ENCODE peak calls at places on chromosomes 1 and 21, in five cellular contexts. One of them, this sample, is unnamed.

GRCh38 chr1:2098839-2099785 is 48.9 kb downstream of the PRKCZ start:
- DNase-seq in AG04450: no peak
- DNase-seq in astrocyte of the spinal cord: no peak
- DNase-seq in colonic mucosa: no peak
- DNase-seq in activated gamma-delta T cell treated with anti-CD3 and anti-CD28 coated beads, Interleukin-2, amount 50 U/mL, for 16 hours: no peak
- DNase-seq in this sample: no peak

GRCh38 chr1:10911274-10912166 is 100.9 kb upstream of the TARDBP start:
- DNase-seq in AG04450: no peak
- DNase-seq in astrocyte of the spinal cord: no peak
- DNase-seq in colonic mucosa: no peak
- DNase-seq in activated gamma-delta T cell treated with anti-CD3 and anti-CD28 coated beads, Interleukin-2, amount 50 U/mL, for 16 hours: no peak
- DNase-seq in this sample: no peak

GRCh38 chr1:7922301-7922700 is 18.3 kb downstream of the TNFRSF9 start:
- DNase-seq in AG04450: no peak
- DNase-seq in astrocyte of the spinal cord: peak
- DNase-seq in colonic mucosa: no peak
- DNase-seq in activated gamma-delta T cell treated with anti-CD3 and anti-CD28 coated beads, Interleukin-2, amount 50 U/mL, for 16 hours: no peak
- DNase-seq in this sample: no peak

GRCh38 chr1:41783189-41783639 is 135.5 kb downstream of the HIVEP3 start:
- DNase-seq in AG04450: peak
- DNase-seq in astrocyte of the spinal cord: peak
- DNase-seq in colonic mucosa: no peak
- DNase-seq in activated gamma-delta T cell treated with anti-CD3 and anti-CD28 coated beads, Interleukin-2, amount 50 U/mL, for 16 hours: no peak
- DNase-seq in this sample: no peak

GRCh38 chr21:33835920-33836319 is 79.7 kb downstream of the ATP5PO start:
- DNase-seq in AG04450: no peak
- DNase-seq in astrocyte of the spinal cord: no peak
- DNase-seq in colonic mucosa: no peak
- DNase-seq in activated gamma-delta T cell treated with anti-CD3 and anti-CD28 coated beads, Interleukin-2, amount 50 U/mL, for 16 hours: no peak
- DNase-seq in this sample: no peak

GRCh38 chr1:2803086-2803930 is 1.8 kb upstream of the TTC34 start:
- DNase-seq in AG04450: no peak
- DNase-seq in astrocyte of the spinal cord: no peak
- DNase-seq in colonic mucosa: no peak
- DNase-seq in activated gamma-delta T cell treated with anti-CD3 and anti-CD28 coated beads, Interleukin-2, amount 50 U/mL, for 16 hours: no peak
- DNase-seq in this sample: no peak

GRCh38 chr1:6580588-6581270 is 935 bp downstream of the ZBTB48 start:
- DNase-seq in AG04450: no peak
- DNase-seq in astrocyte of the spinal cord: no peak
- DNase-seq in colonic mucosa: peak
- DNase-seq in activated gamma-delta T cell treated with anti-CD3 and anti-CD28 coated beads, Interleukin-2, amount 50 U/mL, for 16 hours: no peak
- DNase-seq in this sample: no peak

GRCh38 chr1:187848321-187848720 is 1019.6 kb downstream of the PLA2G4A start:
- DNase-seq in AG04450: no peak
- DNase-seq in astrocyte of the spinal cord: no peak
- DNase-seq in colonic mucosa: no peak
- DNase-seq in activated gamma-delta T cell treated with anti-CD3 and anti-CD28 coated beads, Interleukin-2, amount 50 U/mL, for 16 hours: no peak
- DNase-seq in this sample: no peak

GRCh38 chr21:26422138-26422537 is 150.9 kb downstream of the CYYR1 start:
- DNase-seq in AG04450: no peak
- DNase-seq in astrocyte of the spinal cord: no peak
- DNase-seq in colonic mucosa: no peak
- DNase-seq in activated gamma-delta T cell treated with anti-CD3 and anti-CD28 coated beads, Interleukin-2, amount 50 U/mL, for 16 hours: no peak
- DNase-seq in this sample: no peak

GRCh38 chr1:180926164-180926981 is 13.7 kb downstream of the KIAA1614 start:
- DNase-seq in AG04450: no peak
- DNase-seq in astrocyte of the spinal cord: peak
- DNase-seq in colonic mucosa: peak
- DNase-seq in activated gamma-delta T cell treated with anti-CD3 and anti-CD28 coated beads, Interleukin-2, amount 50 U/mL, for 16 hours: no peak
- DNase-seq in this sample: no peak

GRCh38 chr1:31939484-31940329 is 1.5 kb upstream of the PTP4A2 start:
- DNase-seq in AG04450: peak
- DNase-seq in astrocyte of the spinal cord: peak
- DNase-seq in colonic mucosa: peak
- DNase-seq in activated gamma-delta T cell treated with anti-CD3 and anti-CD28 coated beads, Interleukin-2, amount 50 U/mL, for 16 hours: peak
- DNase-seq in this sample: no peak

GRCh38 chr1:156664046-156664948 is 12.9 kb downstream of the NES start:
- DNase-seq in AG04450: no peak
- DNase-seq in astrocyte of the spinal cord: no peak
- DNase-seq in colonic mucosa: no peak
- DNase-seq in activated gamma-delta T cell treated with anti-CD3 and anti-CD28 coated beads, Interleukin-2, amount 50 U/mL, for 16 hours: no peak
- DNase-seq in this sample: no peak

GRCh38 chr1:110068646-110069301 is 1.7 kb downstream of the ALX3 start:
- DNase-seq in AG04450: no peak
- DNase-seq in astrocyte of the spinal cord: no peak
- DNase-seq in colonic mucosa: no peak
- DNase-seq in activated gamma-delta T cell treated with anti-CD3 and anti-CD28 coated beads, Interleukin-2, amount 50 U/mL, for 16 hours: no peak
- DNase-seq in this sample: no peak

GRCh38 chr1:68128157-68128556 is 77.7 kb upstream of the DIRAS3 start:
- DNase-seq in AG04450: no peak
- DNase-seq in astrocyte of the spinal cord: peak
- DNase-seq in colonic mucosa: no peak
- DNase-seq in activated gamma-delta T cell treated with anti-CD3 and anti-CD28 coated beads, Interleukin-2, amount 50 U/mL, for 16 hours: no peak
- DNase-seq in this sample: no peak

GRCh38 chr1:38336961-38337360 is 290.4 kb upstream of the POU3F1 start:
- DNase-seq in AG04450: no peak
- DNase-seq in astrocyte of the spinal cord: no peak
- DNase-seq in colonic mucosa: no peak
- DNase-seq in activated gamma-delta T cell treated with anti-CD3 and anti-CD28 coated beads, Interleukin-2, amount 50 U/mL, for 16 hours: no peak
- DNase-seq in this sample: no peak

GRCh38 chr1:215146252-215146975 is 63.9 kb downstream of the KCNK2 start:
- DNase-seq in AG04450: no peak
- DNase-seq in astrocyte of the spinal cord: peak
- DNase-seq in colonic mucosa: peak
- DNase-seq in activated gamma-delta T cell treated with anti-CD3 and anti-CD28 coated beads, Interleukin-2, amount 50 U/mL, for 16 hours: no peak
- DNase-seq in this sample: no peak

GRCh38 chr21:38861989-38862683 is 56.4 kb downstream of the ETS2 start:
- DNase-seq in AG04450: no peak
- DNase-seq in astrocyte of the spinal cord: no peak
- DNase-seq in colonic mucosa: no peak
- DNase-seq in activated gamma-delta T cell treated with anti-CD3 and anti-CD28 coated beads, Interleukin-2, amount 50 U/mL, for 16 hours: no peak
- DNase-seq in this sample: no peak

GRCh38 chr1:217272385-217272784 is 358.5 kb downstream of the GPATCH2 start:
- DNase-seq in AG04450: peak
- DNase-seq in astrocyte of the spinal cord: peak
- DNase-seq in colonic mucosa: no peak
- DNase-seq in activated gamma-delta T cell treated with anti-CD3 and anti-CD28 coated beads, Interleukin-2, amount 50 U/mL, for 16 hours: no peak
- DNase-seq in this sample: no peak

GRCh38 chr1:208137144-208137682 is 107.0 kb downstream of the PLXNA2 start:
- DNase-seq in AG04450: no peak
- DNase-seq in astrocyte of the spinal cord: peak
- DNase-seq in colonic mucosa: no peak
- DNase-seq in activated gamma-delta T cell treated with anti-CD3 and anti-CD28 coated beads, Interleukin-2, amount 50 U/mL, for 16 hours: no peak
- DNase-seq in this sample: no peak

GRCh38 chr1:156075775-156076204 is 6.5 kb downstream of the MEX3A start:
- DNase-seq in AG04450: no peak
- DNase-seq in astrocyte of the spinal cord: no peak
- DNase-seq in colonic mucosa: no peak
- DNase-seq in activated gamma-delta T cell treated with anti-CD3 and anti-CD28 coated beads, Interleukin-2, amount 50 U/mL, for 16 hours: no peak
- DNase-seq in this sample: no peak

This sample was measured in D721Med.